ENCODE peak calls at places on chromosomes 2 and 18, in four cellular contexts. D is astrocyte, B is HFF-Myc, M is AG04450. H is an unnamed sample.

GRCh38 chr2:61557386-61557785 is 19.2 kb upstream of the XPO1 start:
- DNase-seq in D (no peak), B (no peak), M (no peak), H (no peak)

GRCh38 chr2:45343618-45344017 is 267.4 kb downstream of the SRBD1 start:
- DNase-seq in D (no peak), B (no peak), M (no peak), H (peak)

GRCh38 chr2:183091318-183091953 is 12.9 kb downstream of the DUSP19 start:
- DNase-seq in D (no peak), B (no peak), M (no peak), H (no peak)

GRCh38 chr2:166361351-166362153 is 14.2 kb downstream of the SCN9A start:
- DNase-seq in D (peak), B (no peak), M (no peak), H (no peak)

GRCh38 chr2:177029501-177029900 is 183.1 kb upstream of the HNRNPA3 start:
- DNase-seq in D (no peak), B (no peak), M (no peak), H (no peak)

GRCh38 chr2:150484461-150484931 is 3.0 kb downstream of the RND3 start:
- DNase-seq in D (no peak), B (no peak), M (no peak), H (no peak)

GRCh38 chr2:18491577-18491976 is 68.9 kb downstream of the RDH14 start:
- DNase-seq in D (no peak), B (no peak), M (no peak), H (no peak)

GRCh38 chr18:78582898-78583738 is 396.5 kb upstream of the SALL3 start:
- DNase-seq in D (no peak), B (no peak), M (no peak), H (no peak)

GRCh38 chr2:136117391-136117841 is 533 bp downstream of the CXCR4 start:
- DNase-seq in D (peak), B (no peak), M (no peak), H (peak)

GRCh38 chr2:197286805-197287595 is 23.6 kb downstream of the ANKRD44 start:
- DNase-seq in D (peak), B (peak), M (peak), H (peak)

GRCh38 chr2:39642054-39642742 is 23.5 kb upstream of the TMEM178A start:
- DNase-seq in D (peak), B (peak), M (peak), H (peak)

GRCh38 chr2:12618576-12618975 is 98.2 kb upstream of the TRIB2 start:
- DNase-seq in D (no peak), B (no peak), M (no peak), H (no peak)

GRCh38 chr2:219607931-219608330 is 10.3 kb downstream of the STK11IP start:
- DNase-seq in D (no peak), B (no peak), M (no peak), H (no peak)

GRCh38 chr2:73020657-73021370 is 50.7 kb downstream of the SFXN5 start:
- DNase-seq in D (peak), B (no peak), M (peak), H (no peak)

GRCh38 chr2:157055660-157056199 is 201.8 kb upstream of the GALNT5 start:
- DNase-seq in D (peak), B (peak), M (no peak), H (no peak)

GRCh38 chr2:11750422-11750821 is 4.0 kb downstream of the LPIN1 start:
- DNase-seq in D (no peak), B (peak), M (no peak), H (no peak)

GRCh38 chr2:200586644-200586975 is 796 bp downstream of the AOX1 start:
- DNase-seq in D (no peak), B (no peak), M (no peak), H (no peak)

GRCh38 chr2:227460079-227460485 is 11.9 kb upstream of the AGFG1 start:
- DNase-seq in D (peak), B (no peak), M (no peak), H (peak)

GRCh38 chr2:5766051-5766450 is 73.9 kb downstream of the SOX11 start:
- DNase-seq in D (peak), B (no peak), M (peak), H (no peak)

DNA sequence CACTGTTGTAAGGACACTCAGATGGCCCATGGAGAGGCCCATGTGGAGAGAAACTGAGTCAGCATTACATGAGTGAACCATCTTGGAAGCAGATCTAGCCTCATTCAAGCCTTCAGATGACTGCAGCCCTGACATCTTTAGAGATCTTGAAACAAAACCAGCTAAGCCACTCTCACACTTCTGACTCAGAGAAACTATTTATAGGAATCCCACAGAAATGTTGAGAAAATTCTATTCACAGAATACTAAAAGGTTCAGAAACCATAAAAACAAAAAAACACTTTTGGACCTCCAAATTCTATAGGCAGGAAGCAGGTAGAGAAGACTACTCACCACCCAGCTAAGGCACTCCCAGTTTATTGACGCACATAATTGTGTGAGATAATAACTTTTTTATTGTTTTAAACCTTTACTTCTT is 8.7 kb downstream of the TMEM169 start:
- DNase-seq in D (peak), B (no peak), M (no peak), H (no peak)
- H3K4me3 ChIP-seq in D (no peak), B (no peak), M (no peak), H (no peak)

DNA sequence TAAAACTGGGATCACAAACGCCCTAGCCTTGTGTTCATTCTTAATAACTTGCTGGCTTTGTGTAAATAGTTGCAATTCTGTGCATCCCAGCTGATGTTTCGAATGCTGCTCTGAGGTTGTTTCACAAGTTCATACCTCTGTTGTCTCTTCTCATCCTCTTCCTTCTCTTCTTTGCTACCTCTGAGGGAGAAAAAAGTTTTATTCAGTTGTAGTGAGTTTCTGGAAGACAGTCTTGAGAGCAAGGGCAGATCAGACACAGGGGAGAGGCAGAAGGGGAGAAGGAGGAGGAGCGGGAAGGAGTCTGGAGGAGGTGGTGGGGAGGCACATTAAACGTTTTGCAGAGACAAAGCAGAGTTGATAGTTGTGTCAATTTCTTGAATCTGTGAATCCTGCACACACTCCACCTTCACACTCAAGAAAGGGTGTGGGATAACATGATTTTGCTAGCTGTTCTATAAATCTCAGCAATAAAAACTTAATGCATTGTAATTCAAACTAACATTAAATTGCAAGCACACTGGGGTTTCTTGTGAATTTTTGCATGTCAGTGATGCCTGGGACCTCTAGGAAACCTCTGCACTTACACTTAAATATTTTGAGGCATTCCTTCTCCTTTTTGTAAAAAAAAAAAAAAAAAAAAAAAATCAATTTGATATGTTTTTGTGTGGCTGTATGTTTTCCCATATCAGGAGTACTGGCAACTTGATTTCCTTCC is 6.9 kb downstream of the MEIS1 start:
- DNase-seq in D (no peak), B (no peak), M (no peak), H (no peak)
- H3K4me3 ChIP-seq in D (peak), B (peak), M (peak), H (no peak)

GRCh38 chr2:71882949-71883472 is 264.7 kb downstream of the CYP26B1 start:
- DNase-seq in D (peak), B (peak), M (peak), H (peak)
- H3K4me3 ChIP-seq in D (no peak), B (no peak), M (no peak), H (no peak)

DNA sequence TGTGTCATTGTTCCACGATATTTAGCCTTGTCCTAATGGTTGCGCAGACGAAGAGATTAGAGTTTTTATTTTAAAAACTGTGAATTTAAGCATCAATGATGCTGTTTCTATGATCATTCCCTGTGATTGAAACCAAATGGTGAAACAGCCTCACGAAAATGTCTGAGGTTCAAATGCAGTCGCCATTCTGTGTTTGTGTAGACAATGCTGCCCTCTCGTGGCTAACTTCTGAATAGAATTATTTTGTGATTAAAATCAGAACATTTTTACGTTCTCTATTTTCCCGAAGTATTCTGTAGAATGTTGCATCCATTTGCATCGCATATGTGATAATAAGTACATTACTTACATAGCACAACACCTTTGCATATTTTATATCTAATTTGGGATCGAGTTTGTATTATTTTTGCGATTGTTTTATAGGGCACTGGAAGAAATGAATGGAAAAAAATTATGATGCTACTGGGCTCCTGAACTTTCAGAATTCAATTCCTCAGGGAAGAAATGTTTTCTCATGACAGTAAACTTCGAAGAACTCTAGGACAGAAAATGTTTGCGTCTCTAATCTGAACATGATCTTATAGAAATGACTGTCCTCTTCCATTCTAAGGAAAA is 54.8 kb upstream of the CREB1 start:
- DNase-seq in D (peak), B (peak), M (no peak), H (peak)
- H3K4me3 ChIP-seq in D (no peak), B (no peak), M (no peak), H (no peak)

GRCh38 chr2:203706403-203706802 is at the start of gene CD28:
- DNase-seq in D (no peak), B (no peak), M (no peak), H (no peak)

GRCh38 chr2:203705184-203705583 is 1.3 kb upstream of the CD28 start:
- DNase-seq in D (no peak), B (no peak), M (no peak), H (no peak)

GRCh38 chr2:203710211-203710610 is 3.8 kb downstream of the CD28 start:
- DNase-seq in D (no peak), B (no peak), M (no peak), H (no peak)

GRCh38 chr2:203708846-203709815 is 2.7 kb downstream of the CD28 start:
- DNase-seq in D (no peak), B (no peak), M (no peak), H (no peak)

GRCh38 chr2:203707530-203707929 is 1.1 kb downstream of the CD28 start:
- DNase-seq in D (no peak), B (no peak), M (no peak), H (no peak)
- H3K4me3 ChIP-seq in D (no peak), B (no peak), M (no peak), H (no peak)

GRCh38 chr2:223051580-223052375 is at the start of gene KCNE4:
- DNase-seq in D (peak), B (no peak), M (no peak), H (no peak)

GRCh38 chr2:223052710-223053261 is 796 bp downstream of the KCNE4 start:
- DNase-seq in D (no peak), B (no peak), M (no peak), H (peak)

GRCh38 chr2:223054193-223054781 is 2.3 kb downstream of the KCNE4 start:
- DNase-seq in D (peak), B (no peak), M (no peak), H (peak)

GRCh38 chr2:223055140-223055539 is 3.1 kb downstream of the KCNE4 start:
- DNase-seq in D (peak), B (no peak), M (no peak), H (no peak)

DNA sequence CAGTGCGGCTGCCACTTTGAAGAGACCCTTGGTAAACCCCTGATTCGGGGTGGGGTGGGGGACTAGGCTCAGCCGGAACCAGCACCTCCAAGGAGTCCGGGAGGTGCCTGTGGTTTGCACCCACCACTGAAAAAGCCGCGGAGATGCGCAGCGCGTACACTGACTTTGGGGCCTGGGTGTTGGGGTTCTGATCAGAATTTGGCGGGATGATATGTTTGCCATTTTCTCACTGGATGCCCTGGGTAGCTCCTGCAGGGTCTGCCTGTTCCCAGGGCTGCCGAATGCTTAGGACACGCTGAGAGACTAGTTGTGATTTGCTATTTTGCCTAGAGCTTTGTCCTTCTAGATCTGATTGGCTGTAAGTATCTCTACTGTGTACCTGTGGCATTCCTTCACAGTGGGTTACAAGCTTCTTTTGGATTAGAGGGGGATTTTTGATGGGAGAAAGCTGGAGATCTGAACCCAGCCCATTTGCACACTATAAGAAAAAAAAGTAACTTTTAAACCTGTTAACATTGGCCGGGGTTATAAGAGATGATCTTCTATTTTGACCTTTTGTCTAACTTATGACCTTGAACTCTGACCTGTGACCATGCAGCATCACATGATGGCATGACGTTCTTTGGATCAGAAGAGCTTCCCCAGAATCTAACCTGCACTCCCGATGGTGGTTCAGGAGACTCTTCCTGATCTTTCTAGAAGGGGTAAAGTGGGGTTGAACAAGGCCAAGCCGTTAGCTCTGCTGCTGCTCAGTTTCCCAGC is 1.6 kb downstream of the KCNE4 start:
- DNase-seq in D (no peak), B (no peak), M (no peak), H (no peak)
- H3K4me3 ChIP-seq in D (peak), B (peak), M (peak), H (peak)

GRCh38 chr2:241796209-241796608 is 12.8 kb upstream of the NEU4 start:
- DNase-seq in D (no peak), B (no peak), M (no peak), H (no peak)

GRCh38 chr2:241794250-241794823 is 14.7 kb upstream of the NEU4 start:
- DNase-seq in D (no peak), B (no peak), M (no peak), H (no peak)

GRCh38 chr2:241796610-241797138 is 12.3 kb upstream of the NEU4 start:
- DNase-seq in D (no peak), B (no peak), M (no peak), H (no peak)

GRCh38 chr2:241793385-241793784 is 15.6 kb upstream of the NEU4 start:
- DNase-seq in D (no peak), B (no peak), M (no peak), H (no peak)

GRCh38 chr2:241795021-241795999 is 13.7 kb upstream of the NEU4 start:
- DNase-seq in D (no peak), B (no peak), M (no peak), H (no peak)
- H3K4me3 ChIP-seq in D (no peak), B (no peak), M (no peak), H (no peak)

GRCh38 chr2:14632133-14632936 is at the start of gene LRATD1:
- DNase-seq in D (peak), B (no peak), M (peak), H (no peak)

GRCh38 chr2:14633451-14634211 is 1.1 kb downstream of the LRATD1 start:
- DNase-seq in D (no peak), B (no peak), M (no peak), H (no peak)

GRCh38 chr2:14634223-14634884 is 1.8 kb downstream of the LRATD1 start:
- DNase-seq in D (peak), B (no peak), M (peak), H (no peak)

GRCh38 chr2:14633031-14633430 is 514 bp downstream of the LRATD1 start:
- DNase-seq in D (no peak), B (no peak), M (no peak), H (no peak)

DNA sequence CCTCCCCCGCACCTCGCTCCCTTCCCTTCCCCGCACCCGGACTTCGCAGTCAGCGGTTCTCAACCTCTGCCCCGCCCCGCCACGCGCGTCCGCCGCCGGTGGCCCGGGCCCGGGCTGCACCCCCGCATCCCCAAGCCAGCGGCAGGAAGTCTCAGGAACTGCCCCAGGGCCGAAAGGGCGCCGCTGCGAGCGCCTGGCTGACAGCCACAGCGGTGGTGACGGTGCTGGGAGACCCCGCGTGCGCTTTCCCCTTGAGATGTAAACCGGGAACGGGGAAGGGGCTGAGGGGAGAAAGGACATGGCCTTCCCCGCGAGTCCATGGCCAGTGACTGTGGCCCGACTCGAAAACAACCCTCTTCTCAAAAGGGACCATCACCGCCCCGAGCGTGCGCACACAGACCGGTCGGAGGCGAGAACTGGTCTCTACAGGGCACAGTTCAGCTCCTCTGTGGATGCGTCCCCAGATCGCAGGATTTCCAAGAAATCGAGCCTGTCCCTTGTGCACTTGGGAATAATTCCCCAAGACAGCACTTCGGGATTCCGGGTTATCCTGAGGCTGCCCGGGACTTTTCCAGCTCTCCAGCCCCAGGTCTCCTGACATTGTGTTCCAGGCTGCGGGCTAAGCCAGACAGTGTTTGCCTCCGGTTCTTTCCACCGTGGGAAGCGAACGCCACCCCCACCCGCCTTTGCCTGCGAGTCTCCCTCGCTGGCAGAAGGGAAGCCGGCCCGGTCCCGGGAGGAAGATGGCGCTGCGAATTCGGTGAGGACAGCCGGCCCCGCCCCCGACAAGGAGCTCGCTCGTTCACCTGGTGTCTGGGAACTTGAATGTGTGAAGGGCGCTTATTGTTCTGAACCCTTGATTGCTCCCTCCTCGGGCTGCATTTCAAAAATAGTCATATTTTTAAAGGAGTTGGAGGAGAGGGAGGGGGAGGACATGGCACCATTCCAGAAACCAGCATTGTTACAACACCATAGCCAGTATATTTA is 2.7 kb downstream of the LRATD1 start:
- DNase-seq in D (peak), B (no peak), M (no peak), H (no peak)
- H3K4me3 ChIP-seq in D (peak), B (peak), M (peak), H (no peak)

GRCh38 chr2:102070058-102070642 is 72.4 kb upstream of the IL1R1 start:
- DNase-seq in D (peak), B (no peak), M (no peak), H (peak)
- H3K4me3 ChIP-seq in D (no peak), B (no peak), M (peak), H (peak)

GRCh38 chr18:12540751-12541150 is 117.2 kb downstream of the SPIRE1 start:
- DNase-seq in D (no peak), B (no peak), M (no peak), H (no peak)
- H3K4me3 ChIP-seq in D (no peak), B (no peak), M (no peak), H (no peak)